ENCODE peak calls at places on chromosomes 3 and 15, in ten cellular contexts. One of them, this sample, is unnamed.

GRCh38 chr3:4751057-4752051 is 227.9 kb upstream of the BHLHE40 start:
- DNase-seq in NAMALWA: no peak
- DNase-seq in CD8-positive, alpha-beta memory T cell: no peak
- DNase-seq in NCI-H1417 treated with DMSO at 0.1 percent for 48 hours: no peak
- DNase-seq in endodermal cell: no peak
- DNase-seq in GM12865: peak; percentile 57
- DNase-seq in fibroblast of pulmonary artery: peak; percentile 84
- DNase-seq in T-helper 17 cell: no peak
- DNase-seq in stimulated activated CD4-positive, alpha-beta T cell treated with anti-CD3 and anti-CD28 coated beads, Interleukin-2, amount 100 ng/mL, for 24 hours: no peak
- DNase-seq in aorta: no peak
- DNase-seq in this sample: no peak

GRCh38 chr15:25248583-25249235 is 190.1 kb downstream of the UBE3A start:
- DNase-seq in stimulated activated CD4-positive, alpha-beta T cell treated with anti-CD3 and anti-CD28 coated beads, Interleukin-2, amount 100 ng/mL, for 24 hours: peak; percentile 12
- DNase-seq in endodermal cell: no peak
- DNase-seq in CD8-positive, alpha-beta memory T cell: no peak
- DNase-seq in fibroblast of pulmonary artery: no peak
- DNase-seq in NAMALWA: no peak
- DNase-seq in NCI-H1417 treated with DMSO at 0.1 percent for 48 hours: no peak
- DNase-seq in T-helper 17 cell: peak; percentile 6
- DNase-seq in aorta: peak; percentile 24
- DNase-seq in GM12865: no peak
- DNase-seq in this sample: no peak

GRCh38 chr3:168034152-168034928 is 61.4 kb downstream of the GOLIM4 start:
- DNase-seq in T-helper 17 cell: no peak
- DNase-seq in aorta: no peak
- DNase-seq in NCI-H1417 treated with DMSO at 0.1 percent for 48 hours: no peak
- DNase-seq in GM12865: no peak
- DNase-seq in NAMALWA: no peak
- DNase-seq in fibroblast of pulmonary artery: peak; percentile 55
- DNase-seq in endodermal cell: no peak
- DNase-seq in CD8-positive, alpha-beta memory T cell: no peak
- DNase-seq in stimulated activated CD4-positive, alpha-beta T cell treated with anti-CD3 and anti-CD28 coated beads, Interleukin-2, amount 100 ng/mL, for 24 hours: no peak
- DNase-seq in this sample: no peak

GRCh38 chr3:178382388-178383061 is 153.7 kb upstream of the KCNMB2 start:
- DNase-seq in aorta: no peak
- DNase-seq in T-helper 17 cell: no peak
- DNase-seq in NCI-H1417 treated with DMSO at 0.1 percent for 48 hours: no peak
- DNase-seq in stimulated activated CD4-positive, alpha-beta T cell treated with anti-CD3 and anti-CD28 coated beads, Interleukin-2, amount 100 ng/mL, for 24 hours: no peak
- DNase-seq in CD8-positive, alpha-beta memory T cell: no peak
- DNase-seq in GM12865: no peak
- DNase-seq in endodermal cell: no peak
- DNase-seq in fibroblast of pulmonary artery: peak; percentile 77
- DNase-seq in NAMALWA: no peak
- DNase-seq in this sample: no peak

GRCh38 chr3:48984648-48985047 is 5.4 kb upstream of the P4HTM start:
- DNase-seq in CD8-positive, alpha-beta memory T cell: no peak
- DNase-seq in fibroblast of pulmonary artery: no peak
- DNase-seq in stimulated activated CD4-positive, alpha-beta T cell treated with anti-CD3 and anti-CD28 coated beads, Interleukin-2, amount 100 ng/mL, for 24 hours: no peak
- DNase-seq in aorta: no peak
- DNase-seq in endodermal cell: no peak
- DNase-seq in NAMALWA: no peak
- DNase-seq in T-helper 17 cell: no peak
- DNase-seq in GM12865: no peak
- DNase-seq in NCI-H1417 treated with DMSO at 0.1 percent for 48 hours: no peak
- DNase-seq in this sample: no peak

GRCh38 chr3:140830391-140830790 is 111.2 kb upstream of the SLC25A36 start:
- DNase-seq in GM12865: no peak
- DNase-seq in NCI-H1417 treated with DMSO at 0.1 percent for 48 hours: no peak
- DNase-seq in NAMALWA: no peak
- DNase-seq in stimulated activated CD4-positive, alpha-beta T cell treated with anti-CD3 and anti-CD28 coated beads, Interleukin-2, amount 100 ng/mL, for 24 hours: no peak
- DNase-seq in endodermal cell: no peak
- DNase-seq in CD8-positive, alpha-beta memory T cell: no peak
- DNase-seq in T-helper 17 cell: no peak
- DNase-seq in fibroblast of pulmonary artery: no peak
- DNase-seq in aorta: no peak
- DNase-seq in this sample: no peak

GRCh38 chr3:64908292-64908691 is 220.5 kb upstream of the ADAMTS9 start:
- DNase-seq in fibroblast of pulmonary artery: peak; percentile 31
- DNase-seq in T-helper 17 cell: no peak
- DNase-seq in endodermal cell: no peak
- DNase-seq in GM12865: no peak
- DNase-seq in CD8-positive, alpha-beta memory T cell: no peak
- DNase-seq in NCI-H1417 treated with DMSO at 0.1 percent for 48 hours: no peak
- DNase-seq in aorta: no peak
- DNase-seq in stimulated activated CD4-positive, alpha-beta T cell treated with anti-CD3 and anti-CD28 coated beads, Interleukin-2, amount 100 ng/mL, for 24 hours: no peak
- DNase-seq in NAMALWA: no peak
- DNase-seq in this sample: no peak

GRCh38 chr3:192957441-192957951 is 39.8 kb upstream of the MB21D2 start:
- DNase-seq in NCI-H1417 treated with DMSO at 0.1 percent for 48 hours: no peak
- DNase-seq in aorta: peak; percentile 53
- DNase-seq in T-helper 17 cell: no peak
- DNase-seq in CD8-positive, alpha-beta memory T cell: no peak
- DNase-seq in endodermal cell: no peak
- DNase-seq in NAMALWA: no peak
- DNase-seq in GM12865: peak; percentile 3
- DNase-seq in stimulated activated CD4-positive, alpha-beta T cell treated with anti-CD3 and anti-CD28 coated beads, Interleukin-2, amount 100 ng/mL, for 24 hours: no peak
- DNase-seq in fibroblast of pulmonary artery: peak; percentile 99
- DNase-seq in this sample: no peak

GRCh38 chr15:95596487-95596886 is 734.0 kb upstream of the NR2F2 start:
- DNase-seq in fibroblast of pulmonary artery: no peak
- DNase-seq in stimulated activated CD4-positive, alpha-beta T cell treated with anti-CD3 and anti-CD28 coated beads, Interleukin-2, amount 100 ng/mL, for 24 hours: no peak
- DNase-seq in CD8-positive, alpha-beta memory T cell: no peak
- DNase-seq in GM12865: peak; percentile 1
- DNase-seq in NAMALWA: no peak
- DNase-seq in aorta: peak; percentile 49
- DNase-seq in endodermal cell: peak; percentile 76
- DNase-seq in T-helper 17 cell: no peak
- DNase-seq in NCI-H1417 treated with DMSO at 0.1 percent for 48 hours: no peak
- DNase-seq in this sample: no peak

GRCh38 chr15:83163032-83163431 is 44.6 kb downstream of the HDGFL3 start:
- DNase-seq in fibroblast of pulmonary artery: peak; percentile 17
- DNase-seq in aorta: no peak
- DNase-seq in endodermal cell: no peak
- DNase-seq in GM12865: no peak
- DNase-seq in T-helper 17 cell: no peak
- DNase-seq in NAMALWA: no peak
- DNase-seq in stimulated activated CD4-positive, alpha-beta T cell treated with anti-CD3 and anti-CD28 coated beads, Interleukin-2, amount 100 ng/mL, for 24 hours: no peak
- DNase-seq in NCI-H1417 treated with DMSO at 0.1 percent for 48 hours: no peak
- DNase-seq in CD8-positive, alpha-beta memory T cell: no peak
- DNase-seq in this sample: no peak

GRCh38 chr3:125353659-125354058 is 21.5 kb downstream of the ZNF148 start:
- DNase-seq in NCI-H1417 treated with DMSO at 0.1 percent for 48 hours: no peak
- DNase-seq in CD8-positive, alpha-beta memory T cell: no peak
- DNase-seq in NAMALWA: no peak
- DNase-seq in T-helper 17 cell: no peak
- DNase-seq in endodermal cell: no peak
- DNase-seq in stimulated activated CD4-positive, alpha-beta T cell treated with anti-CD3 and anti-CD28 coated beads, Interleukin-2, amount 100 ng/mL, for 24 hours: no peak
- DNase-seq in aorta: no peak
- DNase-seq in fibroblast of pulmonary artery: no peak
- DNase-seq in GM12865: no peak
- DNase-seq in this sample: no peak

GRCh38 chr15:75694241-75695182 is 18.1 kb downstream of the CSPG4 start:
- DNase-seq in stimulated activated CD4-positive, alpha-beta T cell treated with anti-CD3 and anti-CD28 coated beads, Interleukin-2, amount 100 ng/mL, for 24 hours: no peak
- DNase-seq in T-helper 17 cell: no peak
- DNase-seq in GM12865: no peak
- DNase-seq in NAMALWA: peak; percentile 52
- DNase-seq in endodermal cell: peak; percentile 90
- DNase-seq in NCI-H1417 treated with DMSO at 0.1 percent for 48 hours: no peak
- DNase-seq in fibroblast of pulmonary artery: peak; percentile 95
- DNase-seq in CD8-positive, alpha-beta memory T cell: no peak
- DNase-seq in aorta: peak; percentile 91
- DNase-seq in this sample: no peak

GRCh38 chr15:62983956-62984355 is 58.6 kb upstream of the TPM1 start:
- DNase-seq in stimulated activated CD4-positive, alpha-beta T cell treated with anti-CD3 and anti-CD28 coated beads, Interleukin-2, amount 100 ng/mL, for 24 hours: no peak
- DNase-seq in aorta: no peak
- DNase-seq in fibroblast of pulmonary artery: no peak
- DNase-seq in GM12865: no peak
- DNase-seq in NAMALWA: no peak
- DNase-seq in CD8-positive, alpha-beta memory T cell: no peak
- DNase-seq in endodermal cell: no peak
- DNase-seq in NCI-H1417 treated with DMSO at 0.1 percent for 48 hours: no peak
- DNase-seq in T-helper 17 cell: no peak
- DNase-seq in this sample: no peak

GRCh38 chr15:56798639-56799038 is 65.3 kb upstream of the ZNF280D start:
- DNase-seq in fibroblast of pulmonary artery: no peak
- DNase-seq in stimulated activated CD4-positive, alpha-beta T cell treated with anti-CD3 and anti-CD28 coated beads, Interleukin-2, amount 100 ng/mL, for 24 hours: peak; percentile 34
- DNase-seq in NAMALWA: no peak
- DNase-seq in GM12865: peak; percentile 87
- DNase-seq in NCI-H1417 treated with DMSO at 0.1 percent for 48 hours: no peak
- DNase-seq in aorta: peak; percentile 47
- DNase-seq in CD8-positive, alpha-beta memory T cell: no peak
- DNase-seq in T-helper 17 cell: no peak
- DNase-seq in endodermal cell: no peak
- DNase-seq in this sample: no peak

GRCh38 chr15:35874260-35874905 is 328.4 kb upstream of the DPH6 start:
- DNase-seq in T-helper 17 cell: no peak
- DNase-seq in fibroblast of pulmonary artery: peak; percentile 91
- DNase-seq in NAMALWA: no peak
- DNase-seq in CD8-positive, alpha-beta memory T cell: no peak
- DNase-seq in stimulated activated CD4-positive, alpha-beta T cell treated with anti-CD3 and anti-CD28 coated beads, Interleukin-2, amount 100 ng/mL, for 24 hours: no peak
- DNase-seq in NCI-H1417 treated with DMSO at 0.1 percent for 48 hours: peak; percentile 15
- DNase-seq in endodermal cell: no peak
- DNase-seq in aorta: no peak
- DNase-seq in GM12865: no peak
- DNase-seq in this sample: no peak

GRCh38 chr15:67148196-67148701 is 82.8 kb downstream of the SMAD3 start:
- DNase-seq in GM12865: no peak
- DNase-seq in stimulated activated CD4-positive, alpha-beta T cell treated with anti-CD3 and anti-CD28 coated beads, Interleukin-2, amount 100 ng/mL, for 24 hours: no peak
- DNase-seq in T-helper 17 cell: no peak
- DNase-seq in NAMALWA: peak; percentile 26
- DNase-seq in CD8-positive, alpha-beta memory T cell: no peak
- DNase-seq in NCI-H1417 treated with DMSO at 0.1 percent for 48 hours: peak; percentile 63
- DNase-seq in endodermal cell: no peak
- DNase-seq in fibroblast of pulmonary artery: peak; percentile 63
- DNase-seq in aorta: no peak
- DNase-seq in this sample: no peak